ENCODE peak calls at places on chromosomes 11 and 22, in seven cellular contexts. G is WERI-Rb-1; F is mammary epithelial cell; V is AG10803; L is cardiac muscle cell; Q is prostate gland; K is CD4-positive, alpha-beta memory T cell. B is an unnamed sample.

GRCh38 chr11:90823446-90823845 is 600.6 kb upstream of the CHORDC1 start:
- DNase-seq in G (no peak), F (no peak), V (no peak), L (no peak), Q (no peak), K (no peak), B (peak)

GRCh38 chr11:31947051-31947450 is 135.9 kb upstream of the PAX6 start:
- DNase-seq in G (no peak), F (no peak), V (no peak), L (no peak), Q (no peak), K (no peak), B (no peak)

GRCh38 chr11:7031346-7031957 is 11.2 kb downstream of the NLRP14 start:
- DNase-seq in G (no peak), F (no peak), V (no peak), L (no peak), Q (no peak), K (no peak), B (no peak)

GRCh38 chr22:49598338-49598737 is 229.3 kb downstream of the BRD1 start:
- DNase-seq in G (no peak), F (no peak), V (no peak), L (no peak), Q (no peak), K (no peak), B (no peak)

GRCh38 chr11:108483163-108483562 is 15.0 kb downstream of the POGLUT3 start:
- DNase-seq in G (no peak), F (peak), V (no peak), L (no peak), Q (no peak), K (no peak), B (no peak)

GRCh38 chr11:43825217-43825816 is 55.3 kb upstream of the ALKBH3 start:
- DNase-seq in G (peak), F (peak), V (peak), L (peak), Q (peak), K (peak), B (peak)

GRCh38 chr11:67024410-67024809 is 1.5 kb downstream of the SYT12 start:
- DNase-seq in G (no peak), F (peak), V (no peak), L (no peak), Q (no peak), K (peak), B (no peak)

GRCh38 chr11:132220464-132220863 is 850.0 kb downstream of the NTM start:
- DNase-seq in G (no peak), F (peak), V (peak), L (peak), Q (no peak), K (no peak), B (no peak)

GRCh38 chr11:134581121-134581626 is 169.1 kb upstream of the B3GAT1 start:
- DNase-seq in G (no peak), F (no peak), V (no peak), L (no peak), Q (no peak), K (no peak), B (no peak)

GRCh38 chr11:2788751-2789140 is 89.0 kb upstream of the KCNQ1OT1 start:
- DNase-seq in G (no peak), F (no peak), V (no peak), L (no peak), Q (peak), K (no peak), B (no peak)

GRCh38 chr22:43007519-43008102 is 7.3 kb downstream of the PACSIN2 start:
- DNase-seq in G (no peak), F (no peak), V (peak), L (peak), Q (no peak), K (no peak), B (no peak)

GRCh38 chr11:87063982-87064381 is 26.2 kb downstream of the TMEM135 start:
- DNase-seq in G (no peak), F (peak), V (peak), L (no peak), Q (no peak), K (no peak), B (peak)

GRCh38 chr11:84396521-84396920 is 1110.4 kb upstream of the CCDC90B start:
- DNase-seq in G (no peak), F (no peak), V (peak), L (no peak), Q (no peak), K (no peak), B (no peak)

GRCh38 chr11:15800121-15800800 is 556.1 kb downstream of the SOX6 start:
- DNase-seq in G (no peak), F (peak), V (peak), L (peak), Q (no peak), K (no peak), B (peak)

GRCh38 chr22:41021655-41022454 is 70.5 kb upstream of the EP300 start:
- DNase-seq in G (peak), F (peak), V (peak), L (peak), Q (peak), K (peak), B (peak)

GRCh38 chr22:45224988-45225731 is 15.5 kb downstream of the KIAA0930 start:
- DNase-seq in G (no peak), F (no peak), V (no peak), L (no peak), Q (no peak), K (no peak), B (no peak)

GRCh38 chr11:82975882-82976281 is 74.3 kb downstream of the DDIAS start:
- DNase-seq in G (no peak), F (no peak), V (no peak), L (no peak), Q (no peak), K (no peak), B (no peak)

GRCh38 chr11:116842117-116842516 is 4.7 kb upstream of the APOA1 start:
- DNase-seq in G (no peak), F (no peak), V (no peak), L (no peak), Q (no peak), K (no peak), B (no peak)

GRCh38 chr11:58771458-58771855 is 39.7 kb upstream of the GLYAT start:
- DNase-seq in G (no peak), F (peak), V (no peak), L (no peak), Q (no peak), K (no peak), B (peak)

GRCh38 chr11:86041975-86042378 is 26.9 kb downstream of the PICALM start:
- DNase-seq in G (peak), F (peak), V (peak), L (peak), Q (peak), K (peak), B (peak)

GRCh38 chr11:73365352-73366264 is 10.6 kb upstream of the RELT start:
- DNase-seq in G (no peak), F (no peak), V (no peak), L (no peak), Q (no peak), K (no peak), B (no peak)

GRCh38 chr11:120096756-120097191 is 41.1 kb downstream of the TRIM29 start:
- DNase-seq in G (peak), F (no peak), V (no peak), L (no peak), Q (no peak), K (no peak), B (no peak)

GRCh38 chr11:45815747-45816146 is 10.8 kb downstream of the SLC35C1 start:
- DNase-seq in G (peak), F (peak), V (no peak), L (peak), Q (no peak), K (no peak), B (peak)

GRCh38 chr22:26487996-26488395 is 4.3 kb downstream of the SRRD start:
- DNase-seq in G (no peak), F (no peak), V (no peak), L (no peak), Q (no peak), K (no peak), B (no peak)

GRCh38 chr11:115303929-115304328 is 200.3 kb downstream of the CADM1 start:
- DNase-seq in G (no peak), F (no peak), V (no peak), L (no peak), Q (no peak), K (no peak), B (no peak)

GRCh38 chr11:134466909-134467567 is 55.0 kb upstream of the B3GAT1 start:
- DNase-seq in G (no peak), F (no peak), V (no peak), L (no peak), Q (no peak), K (no peak), B (no peak)

GRCh38 chr22:45572444-45572843 is 69.8 kb downstream of the FBLN1 start:
- DNase-seq in G (no peak), F (peak), V (peak), L (no peak), Q (peak), K (no peak), B (peak)

GRCh38 chr22:42949159-42949558 is 65.8 kb downstream of the PACSIN2 start:
- DNase-seq in G (no peak), F (peak), V (peak), L (peak), Q (no peak), K (no peak), B (peak)

GRCh38 chr22:19640306-19640705 is 74.0 kb upstream of the SEPTIN5 start:
- DNase-seq in G (no peak), F (no peak), V (no peak), L (no peak), Q (no peak), K (no peak), B (no peak)

GRCh38 chr11:131206671-131207070 is 163.7 kb upstream of the NTM start:
- DNase-seq in G (no peak), F (no peak), V (no peak), L (peak), Q (no peak), K (no peak), B (no peak)

GRCh38 chr11:84425704-84426103 is 1139.5 kb upstream of the CCDC90B start:
- DNase-seq in G (no peak), F (no peak), V (no peak), L (no peak), Q (no peak), K (no peak), B (no peak)

GRCh38 chr11:66906077-66906929 is 49.4 kb downstream of the LRFN4 start:
- DNase-seq in G (no peak), F (peak), V (peak), L (peak), Q (no peak), K (no peak), B (no peak)

GRCh38 chr11:73330569-73331093 is 22.6 kb downstream of the ARHGEF17 start:
- DNase-seq in G (peak), F (no peak), V (no peak), L (peak), Q (no peak), K (no peak), B (no peak)

DNA sequence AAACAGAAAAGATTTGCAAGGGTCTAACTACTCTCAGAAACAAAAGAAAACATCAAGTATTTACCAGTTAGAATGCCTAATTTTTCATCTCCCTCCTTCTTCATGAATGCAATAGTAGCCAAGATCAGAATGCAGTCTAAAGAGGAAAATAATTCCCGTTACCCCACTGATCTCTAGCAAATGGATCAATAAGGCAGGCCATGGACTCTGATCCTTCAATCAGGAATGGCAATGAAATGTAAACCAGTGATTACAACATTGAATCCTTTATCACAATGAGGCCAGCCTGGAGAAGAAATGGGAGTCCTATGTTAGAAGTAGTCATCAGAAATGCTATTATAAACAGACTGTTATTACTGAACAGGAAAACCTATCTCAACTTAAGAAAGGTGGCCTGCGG is 106.6 kb downstream of the APOL5 start:
- DNase-seq in G (no peak), F (no peak), V (no peak), L (no peak), Q (no peak), K (no peak), B (no peak)
- H3K4me3 ChIP-seq in G (no peak), F (no peak), V (no peak), L (no peak), Q (no peak), K (no peak), B (no peak)

GRCh38 chr22:33056108-33056507 is 2.1 kb downstream of the SYN3 start:
- DNase-seq in G (no peak), F (no peak), V (no peak), L (no peak), Q (no peak), K (no peak), B (no peak)

GRCh38 chr22:33054276-33054675 is 3.9 kb downstream of the SYN3 start:
- DNase-seq in G (no peak), F (no peak), V (no peak), L (no peak), Q (no peak), K (no peak), B (no peak)

GRCh38 chr22:33051960-33052839 is 6.0 kb downstream of the SYN3 start:
- DNase-seq in G (no peak), F (no peak), V (no peak), L (no peak), Q (no peak), K (no peak), B (no peak)

GRCh38 chr22:33050614-33051230 is 7.5 kb downstream of the SYN3 start:
- DNase-seq in G (no peak), F (no peak), V (no peak), L (no peak), Q (no peak), K (no peak), B (no peak)

GRCh38 chr22:33053323-33053722 is 4.9 kb downstream of the SYN3 start:
- DNase-seq in G (no peak), F (no peak), V (no peak), L (no peak), Q (no peak), K (no peak), B (no peak)
- H3K4me3 ChIP-seq in G (no peak), F (no peak), V (no peak), L (no peak), Q (no peak), K (no peak), B (no peak)

DNA sequence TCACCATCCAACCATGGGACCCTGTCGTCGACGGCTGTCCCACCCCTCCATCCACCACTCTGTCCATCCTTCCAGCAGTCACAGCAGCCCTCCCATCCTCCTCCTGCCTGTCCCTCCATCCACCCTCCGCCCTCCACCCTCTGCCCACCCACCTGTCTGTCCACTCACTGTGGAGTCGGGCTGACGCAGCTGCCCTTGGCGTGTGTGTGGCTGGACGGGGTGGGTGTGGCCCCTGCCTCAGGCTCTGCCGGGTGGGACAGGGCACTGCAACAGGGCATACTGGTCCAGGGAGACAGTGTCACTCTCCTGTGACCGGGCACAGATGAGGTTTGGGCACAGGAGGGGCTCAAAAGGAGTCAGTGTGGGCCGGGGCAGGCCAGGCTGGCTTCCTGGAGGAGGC is 1.9 kb downstream of the PKP3 start:
- DNase-seq in G (no peak), F (peak), V (no peak), L (no peak), Q (no peak), K (no peak), B (peak)
- H3K4me3 ChIP-seq in G (no peak), F (peak), V (no peak), L (no peak), Q (no peak), K (no peak), B (no peak)

DNA sequence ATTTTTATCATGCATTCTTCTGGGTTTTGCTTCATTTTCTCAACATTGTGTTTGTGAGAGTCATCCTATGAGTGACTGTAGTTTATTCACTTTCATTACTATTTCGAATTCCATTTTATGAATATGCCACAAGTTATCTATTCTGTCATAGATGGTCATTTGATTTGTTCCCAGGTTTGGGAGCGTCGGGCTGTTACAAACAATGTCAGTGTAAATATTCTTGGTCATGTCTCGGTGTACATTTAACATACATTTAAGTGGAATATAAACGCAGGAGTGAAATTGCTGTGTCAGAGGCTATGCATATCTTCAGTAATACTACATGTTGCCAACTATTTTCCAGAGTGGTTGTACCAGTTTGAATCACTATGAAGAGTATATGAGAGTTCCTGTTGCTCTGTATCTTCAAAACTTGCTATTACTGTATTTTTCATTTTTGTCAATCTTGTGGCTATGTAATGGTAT is 2.4 kb downstream of the TRIM44 start:
- DNase-seq in G (no peak), F (peak), V (peak), L (no peak), Q (no peak), K (no peak), B (peak)
- H3K4me3 ChIP-seq in G (no peak), F (no peak), V (no peak), L (no peak), Q (no peak), K (peak), B (no peak)

DNA sequence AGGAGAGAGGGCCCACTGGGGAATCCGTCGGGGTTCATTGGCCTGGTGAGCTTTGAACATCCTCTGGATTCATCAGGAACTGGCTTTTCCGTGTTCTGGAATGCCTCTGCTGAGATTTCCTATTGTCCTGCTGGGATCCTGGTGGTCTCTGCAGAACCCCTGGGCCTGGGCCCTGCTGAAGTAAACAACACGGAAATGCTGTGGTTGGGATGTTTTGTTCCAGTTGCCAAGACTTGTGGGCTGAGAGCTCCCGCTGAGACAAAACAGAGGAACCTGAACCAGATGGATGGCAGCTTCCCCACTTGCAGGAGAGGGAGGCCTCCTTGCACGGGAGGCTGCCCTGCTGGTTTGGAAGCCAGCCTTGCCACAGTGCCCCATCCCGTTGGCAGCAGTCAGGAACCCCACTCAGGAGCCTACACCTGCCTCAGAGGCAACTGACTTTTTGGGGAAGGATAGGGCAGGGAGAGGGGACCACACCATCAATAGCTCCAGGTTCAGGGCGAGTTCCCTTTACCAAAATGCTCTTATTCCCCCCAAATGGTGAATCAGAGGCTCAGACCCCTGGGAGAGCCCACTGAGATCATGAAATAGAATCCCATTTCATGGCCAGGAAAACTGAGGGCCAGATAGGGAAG is 60.7 kb downstream of the LRRC32 start:
- DNase-seq in G (no peak), F (no peak), V (peak), L (peak), Q (no peak), K (no peak), B (no peak)
- H3K4me3 ChIP-seq in G (no peak), F (no peak), V (no peak), L (no peak), Q (no peak), K (no peak), B (no peak)

GRCh38 chr22:30438559-30438958 is 13.0 kb downstream of the MTFP1 start:
- DNase-seq in G (no peak), F (no peak), V (no peak), L (no peak), Q (no peak), K (no peak), B (no peak)

GRCh38 chr22:30435674-30436126 is 10.1 kb downstream of the MTFP1 start:
- DNase-seq in G (peak), F (no peak), V (no peak), L (no peak), Q (no peak), K (peak), B (no peak)

GRCh38 chr22:30433773-30434172 is 8.2 kb downstream of the MTFP1 start:
- DNase-seq in G (no peak), F (peak), V (no peak), L (no peak), Q (no peak), K (no peak), B (no peak)

GRCh38 chr22:30434775-30435315 is 9.3 kb downstream of the MTFP1 start:
- DNase-seq in G (no peak), F (no peak), V (no peak), L (no peak), Q (no peak), K (no peak), B (no peak)

DNA sequence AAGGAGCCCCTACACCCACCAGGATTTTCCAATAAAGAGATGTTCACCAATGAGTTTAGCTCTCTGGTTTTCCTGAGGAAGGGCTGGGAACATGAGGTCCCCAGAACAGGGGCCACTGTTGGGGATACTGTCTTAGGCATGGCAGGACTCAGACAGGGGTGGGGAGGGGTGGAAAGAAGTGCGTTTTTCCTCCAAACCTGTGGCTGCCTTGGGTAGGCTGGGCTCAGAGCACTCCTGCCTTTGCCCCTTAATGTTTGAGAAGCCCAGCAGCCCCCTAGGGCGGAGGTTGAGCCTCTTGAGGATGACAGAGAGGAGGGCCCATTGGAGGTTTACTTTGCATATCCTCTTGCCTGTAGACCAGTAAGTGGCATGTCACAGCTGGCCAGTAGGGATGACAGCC is 10.6 kb downstream of the MTFP1 start:
- DNase-seq in G (no peak), F (no peak), V (no peak), L (no peak), Q (no peak), K (no peak), B (no peak)
- H3K4me3 ChIP-seq in G (no peak), F (no peak), V (no peak), L (no peak), Q (no peak), K (peak), B (no peak)

GRCh38 chr11:111532365-111532709 is 8.2 kb upstream of the LAYN start:
- DNase-seq in G (no peak), F (peak), V (no peak), L (no peak), Q (no peak), K (no peak), B (no peak)
- H3K4me3 ChIP-seq in G (no peak), F (no peak), V (no peak), L (no peak), Q (no peak), K (no peak), B (no peak)

B was measured in trophoblast cell.